ENCODE peak calls at places on chromosomes 1 and 21, in nine cellular contexts. W is AG04450; U is NCI-H345; N is effector CD4-positive, alpha-beta T cell; I is stimulated activated CD4-positive, alpha-beta T cell treated with anti-CD3 and anti-CD28 coated beads, Interleukin-1b, Interleukin-23, amount 100 ng/mL, for 1 hour; B is A172; L is GM04504; D is T-cell; Z is Jurkat, Clone E6-1. C is an unnamed sample.

GRCh38 chr21:44972821-44973220 is 33.0 kb downstream of the SLX9 start:
- DNase-seq in W (no peak), U (no peak), N (no peak), I (no peak), B (peak), L (no peak), D (no peak), Z (no peak), C (no peak)

GRCh38 chr1:203402609-203403337 is 51.9 kb upstream of the FMOD start:
- DNase-seq in W (peak), U (no peak), N (no peak), I (no peak), B (peak), L (peak), D (no peak), Z (no peak), C (peak)

GRCh38 chr1:30700528-30701265 is 22.7 kb downstream of the MATN1 start:
- DNase-seq in W (peak), U (no peak), N (no peak), I (no peak), B (peak), L (peak), D (no peak), Z (no peak), C (peak)

GRCh38 chr1:29722598-29722997 is 486.3 kb downstream of the PTPRU start:
- DNase-seq in W (no peak), U (no peak), N (no peak), I (no peak), B (no peak), L (no peak), D (no peak), Z (no peak), C (no peak)

GRCh38 chr1:66239834-66240233 is 294.1 kb upstream of the SGIP1 start:
- DNase-seq in W (no peak), U (no peak), N (no peak), I (no peak), B (no peak), L (no peak), D (no peak), Z (no peak), C (no peak)

GRCh38 chr1:184162266-184162665 is 110.7 kb downstream of the TSEN15 start:
- DNase-seq in W (no peak), U (no peak), N (no peak), I (no peak), B (no peak), L (no peak), D (no peak), Z (no peak), C (no peak)

GRCh38 chr1:150829751-150830150 is 21.7 kb upstream of the CTSK start:
- DNase-seq in W (no peak), U (no peak), N (no peak), I (no peak), B (no peak), L (no peak), D (no peak), Z (no peak), C (no peak)

GRCh38 chr1:11134352-11135266 is 34.9 kb upstream of the EXOSC10 start:
- DNase-seq in W (peak), U (no peak), N (no peak), I (no peak), B (peak), L (peak), D (no peak), Z (no peak), C (peak)

GRCh38 chr1:3238705-3239278 is 169.8 kb downstream of the PRDM16 start:
- DNase-seq in W (no peak), U (no peak), N (no peak), I (no peak), B (no peak), L (no peak), D (no peak), Z (no peak), C (no peak)

GRCh38 chr1:156914440-156914856 is 6.0 kb upstream of the LRRC71 start:
- DNase-seq in W (no peak), U (no peak), N (no peak), I (no peak), B (peak), L (no peak), D (no peak), Z (no peak), C (peak)

GRCh38 chr21:39567180-39567972 is 45.4 kb upstream of the B3GALT5 start:
- DNase-seq in W (no peak), U (no peak), N (no peak), I (no peak), B (no peak), L (no peak), D (no peak), Z (no peak), C (no peak)

GRCh38 chr1:51924455-51924854 is 45.9 kb upstream of the NRDC start:
- DNase-seq in W (no peak), U (no peak), N (no peak), I (no peak), B (peak), L (peak), D (no peak), Z (no peak), C (peak)

GRCh38 chr1:25028910-25029599 is 99.0 kb upstream of the RUNX3 start:
- DNase-seq in W (no peak), U (peak), N (no peak), I (no peak), B (no peak), L (no peak), D (no peak), Z (no peak), C (no peak)

GRCh38 chr21:41653944-41654625 is 112.8 kb downstream of the RIPK4 start:
- DNase-seq in W (no peak), U (no peak), N (no peak), I (no peak), B (peak), L (no peak), D (no peak), Z (no peak), C (no peak)

GRCh38 chr21:43658769-43659135 is 536 bp downstream of the HSF2BP start:
- DNase-seq in W (no peak), U (no peak), N (no peak), I (no peak), B (no peak), L (no peak), D (no peak), Z (no peak), C (no peak)

GRCh38 chr1:78619446-78619802 is 824 bp upstream of the IFI44L start:
- DNase-seq in W (no peak), U (no peak), N (no peak), I (no peak), B (no peak), L (no peak), D (no peak), Z (no peak), C (peak)

GRCh38 chr1:241841661-241842060 is 6.3 kb upstream of the EXO1 start:
- DNase-seq in W (no peak), U (peak), N (no peak), I (no peak), B (no peak), L (no peak), D (no peak), Z (no peak), C (no peak)

GRCh38 chr21:44836666-44837471 is 19.0 kb upstream of the SUMO3 start:
- DNase-seq in W (no peak), U (peak), N (no peak), I (no peak), B (no peak), L (no peak), D (no peak), Z (no peak), C (no peak)

GRCh38 chr1:225737866-225738265 is 39.8 kb upstream of the SRP9 start:
- DNase-seq in W (no peak), U (no peak), N (no peak), I (no peak), B (no peak), L (no peak), D (no peak), Z (no peak), C (no peak)

GRCh38 chr1:15786581-15786980 is 20.9 kb downstream of the UQCRHL start:
- DNase-seq in W (no peak), U (no peak), N (no peak), I (no peak), B (peak), L (peak), D (no peak), Z (no peak), C (no peak)

GRCh38 chr1:160149706-160150105 is 1.7 kb upstream of the ATP1A4 start:
- DNase-seq in W (no peak), U (no peak), N (no peak), I (no peak), B (no peak), L (peak), D (no peak), Z (no peak), C (no peak)

GRCh38 chr1:26696191-26696644 is 403 bp downstream of the ARID1A start:
- DNase-seq in W (no peak), U (no peak), N (peak), I (peak), B (no peak), L (no peak), D (no peak), Z (no peak), C (peak)

C was measured in Daoy.